ENCODE peak calls at places on chromosomes 7 and 10, in four cellular contexts. K, L, G and R are unnamed samples.

GRCh38 chr10:49164587-49165188 is 23.5 kb downstream of the TMEM273 start:
- DNase-seq in K (peak), L (peak), G (no peak), R (peak)

GRCh38 chr7:23093111-23093510 is 12.5 kb upstream of the KLHL7 start:
- DNase-seq in K (peak), L (no peak), G (no peak), R (no peak)

GRCh38 chr7:7909376-7909775 is 59.2 kb upstream of the GLCCI1 start:
- DNase-seq in K (peak), L (no peak), G (no peak), R (peak)

GRCh38 chr7:2522780-2523433 is 3.3 kb downstream of the LFNG start:
- DNase-seq in K (no peak), L (no peak), G (no peak), R (no peak)

GRCh38 chr10:94456942-94457341 is 54.6 kb downstream of the TBC1D12 start:
- DNase-seq in K (no peak), L (no peak), G (no peak), R (no peak)

GRCh38 chr7:137771679-137772078 is 75.1 kb downstream of the DGKI start:
- DNase-seq in K (peak), L (no peak), G (no peak), R (no peak)

GRCh38 chr10:84344560-84344959 is 16.2 kb downstream of the CCSER2 start:
- DNase-seq in K (no peak), L (no peak), G (no peak), R (no peak)

GRCh38 chr10:36185096-36185495 is 543.0 kb upstream of the FZD8 start:
- DNase-seq in K (no peak), L (no peak), G (no peak), R (no peak)

GRCh38 chr10:70458329-70459060 is 17.0 kb upstream of the NODAL start:
- DNase-seq in K (peak), L (peak), G (no peak), R (peak)

GRCh38 chr10:91931526-91932190 is 8.1 kb downstream of the BTAF1 start:
- DNase-seq in K (peak), L (no peak), G (no peak), R (no peak)

GRCh38 chr10:89086801-89087513 is 96.4 kb downstream of the FAS start:
- DNase-seq in K (peak), L (peak), G (no peak), R (no peak)

GRCh38 chr7:45024126-45024744 is 24.2 kb downstream of the CCM2 start:
- DNase-seq in K (no peak), L (no peak), G (no peak), R (no peak)

GRCh38 chr7:101549734-101550133 is 79.4 kb downstream of the MYL10 start:
- DNase-seq in K (no peak), L (no peak), G (no peak), R (no peak)

GRCh38 chr10:116104210-116104932 is 168.6 kb downstream of the GFRA1 start:
- DNase-seq in K (no peak), L (no peak), G (no peak), R (no peak)
- TF ChIP-seq FOS in K (no peak), L (no peak), G (no peak), R (no peak)

DNA sequence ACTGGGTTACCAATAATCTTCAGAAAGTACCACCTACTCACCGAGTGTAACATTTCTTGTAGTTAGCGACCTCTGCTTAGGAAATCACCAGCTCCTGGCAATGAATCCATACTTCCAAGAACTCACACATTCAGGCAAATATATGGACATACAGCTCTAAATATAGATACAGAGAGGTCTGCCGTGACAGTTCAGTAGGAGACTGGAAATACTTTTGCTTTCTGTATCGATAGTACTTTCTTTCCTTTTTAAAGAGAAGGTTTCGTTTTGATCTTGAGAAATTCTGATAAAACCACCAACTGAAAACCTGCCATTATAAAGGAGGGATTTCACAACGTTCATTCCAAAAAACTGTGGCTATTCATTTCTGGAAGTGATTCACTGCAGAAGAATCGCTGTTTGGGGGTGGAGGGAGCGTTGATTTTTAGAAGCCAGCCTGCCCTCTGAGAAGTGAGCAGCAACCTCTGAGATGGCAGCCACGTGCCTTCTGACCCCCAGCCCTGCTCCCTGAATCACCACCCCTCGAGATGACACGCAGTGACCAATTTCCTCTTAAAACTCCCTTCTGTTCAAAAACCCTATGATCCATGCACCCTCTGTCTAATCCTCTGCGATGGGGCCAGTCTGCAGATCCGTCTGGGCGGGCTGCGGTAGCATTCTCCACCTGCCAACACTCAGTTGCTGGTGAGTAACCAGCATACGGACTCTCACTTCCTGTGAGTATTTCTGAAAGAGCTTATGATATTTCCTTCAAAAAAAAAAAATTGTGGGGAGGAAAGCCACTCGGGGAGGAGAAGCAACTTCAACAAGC is 179.1 kb upstream of the KLF14 start:
- DNase-seq in K (peak), L (peak), G (peak), R (peak)
- TF ChIP-seq POLR2A in K (peak), L (peak), G (peak), R (peak)

GRCh38 chr7:157058701-157059100 is 48.2 kb upstream of the MNX1 start:
- DNase-seq in K (no peak), L (no peak), G (no peak), R (no peak)
- TF ChIP-seq FOS in K (no peak), L (no peak), G (no peak), R (no peak)

DNA sequence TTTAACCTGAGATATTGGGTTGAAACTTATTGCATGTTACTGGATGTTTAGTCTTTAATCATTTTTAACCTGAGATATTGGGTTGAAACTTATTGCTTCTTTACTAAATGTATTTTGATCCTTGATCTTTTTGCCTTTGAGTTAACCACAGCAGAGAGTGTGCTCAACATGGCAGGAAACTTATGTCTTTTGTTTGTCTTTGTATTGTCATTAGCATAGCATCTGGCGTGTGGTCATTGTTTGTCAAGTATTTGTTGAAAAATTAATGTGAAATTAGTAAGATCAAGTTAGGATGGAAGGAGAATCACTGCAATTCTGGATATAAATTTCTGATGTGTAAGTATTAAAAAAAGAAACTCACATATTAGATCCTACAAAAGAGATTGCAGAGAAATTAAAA is 8.2 kb downstream of the MRC1 start:
- DNase-seq in K (no peak), L (no peak), G (no peak), R (peak)
- TF ChIP-seq POLR2A in K (no peak), L (no peak), G (no peak), R (no peak)

DNA sequence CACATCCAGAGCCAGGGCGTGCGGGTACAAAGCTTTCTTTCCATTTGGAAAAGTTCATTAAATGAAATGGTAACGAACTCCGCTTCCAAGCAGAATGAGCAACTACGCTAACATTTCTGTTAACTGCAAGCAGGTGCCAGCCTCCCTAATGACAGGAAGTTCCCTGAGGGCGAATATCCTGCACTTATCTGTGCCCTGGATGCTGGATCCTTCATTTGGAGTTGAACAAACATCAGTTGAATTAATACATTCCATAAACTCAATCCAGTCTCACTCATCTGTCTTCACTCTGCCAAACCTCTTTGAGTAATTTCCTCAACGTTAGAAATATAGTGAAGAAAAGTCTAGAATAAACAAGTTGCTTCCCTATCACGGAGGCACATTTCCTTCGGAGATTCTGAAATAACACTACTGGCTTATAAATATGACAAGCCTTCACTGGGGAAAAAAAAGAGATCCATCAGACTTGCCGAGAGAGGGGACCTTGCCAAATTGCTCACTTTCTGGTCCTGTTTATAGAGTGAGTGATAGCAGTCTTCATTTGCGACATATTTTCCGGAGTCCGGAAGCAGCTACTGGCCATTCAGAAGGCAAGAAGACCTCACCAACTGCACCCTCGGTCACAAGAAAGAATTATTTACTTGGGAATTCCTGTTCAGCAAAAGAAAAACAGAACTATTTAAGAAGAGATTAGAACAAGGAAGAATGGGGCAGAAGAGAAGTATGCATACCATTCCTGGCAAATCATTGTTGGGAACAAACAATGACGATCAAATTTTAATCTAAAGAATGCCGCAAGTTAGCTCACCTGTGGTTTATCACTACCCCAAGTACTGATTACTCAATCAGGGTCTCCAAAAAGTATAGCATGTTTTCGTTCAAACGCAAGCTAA is 196.4 kb downstream of the FAM107B start:
- DNase-seq in K (peak), L (no peak), G (no peak), R (peak)
- TF ChIP-seq FOS in K (no peak), L (no peak), G (no peak), R (peak)

GRCh38 chr10:110919971-110920881 is 822 bp downstream of the SHOC2 start:
- DNase-seq in K (peak), L (peak), G (peak), R (peak)

GRCh38 chr10:110927461-110927860 is 8.1 kb downstream of the SHOC2 start:
- DNase-seq in K (no peak), L (no peak), G (no peak), R (no peak)

GRCh38 chr10:110918633-110919348 is at the start of gene BBIP1:
- DNase-seq in K (peak), L (no peak), G (peak), R (peak)

GRCh38 chr10:110919349-110919931 is at the start of gene SHOC2:
- DNase-seq in K (no peak), L (peak), G (no peak), R (no peak)

GRCh38 chr10:110923856-110924493 is 4.6 kb downstream of the SHOC2 start:
- DNase-seq in K (no peak), L (no peak), G (no peak), R (no peak)
- TF ChIP-seq POLR2A in K (no peak), L (no peak), G (no peak), R (no peak)

GRCh38 chr7:1357601-1358271 is 101.5 kb downstream of the MICALL2 start:
- DNase-seq in K (no peak), L (no peak), G (no peak), R (no peak)
- TF ChIP-seq FOS in K (no peak), L (no peak), G (no peak), R (no peak)

GRCh38 chr7:128855559-128855958 is 7.1 kb upstream of the ATP6V1F start:
- DNase-seq in K (no peak), L (no peak), G (no peak), R (no peak)

GRCh38 chr7:128849804-128850490 is 12.7 kb upstream of the ATP6V1F start:
- DNase-seq in K (no peak), L (no peak), G (no peak), R (no peak)

GRCh38 chr7:128854396-128854795 is 8.3 kb upstream of the ATP6V1F start:
- DNase-seq in K (no peak), L (no peak), G (no peak), R (no peak)

GRCh38 chr7:128853691-128854298 is 8.9 kb upstream of the ATP6V1F start:
- DNase-seq in K (no peak), L (no peak), G (no peak), R (no peak)

GRCh38 chr7:128852537-128853254 is 10.0 kb upstream of the ATP6V1F start:
- DNase-seq in K (no peak), L (no peak), G (no peak), R (no peak)
- TF ChIP-seq POLR2A in K (no peak), L (no peak), G (no peak), R (no peak)

DNA sequence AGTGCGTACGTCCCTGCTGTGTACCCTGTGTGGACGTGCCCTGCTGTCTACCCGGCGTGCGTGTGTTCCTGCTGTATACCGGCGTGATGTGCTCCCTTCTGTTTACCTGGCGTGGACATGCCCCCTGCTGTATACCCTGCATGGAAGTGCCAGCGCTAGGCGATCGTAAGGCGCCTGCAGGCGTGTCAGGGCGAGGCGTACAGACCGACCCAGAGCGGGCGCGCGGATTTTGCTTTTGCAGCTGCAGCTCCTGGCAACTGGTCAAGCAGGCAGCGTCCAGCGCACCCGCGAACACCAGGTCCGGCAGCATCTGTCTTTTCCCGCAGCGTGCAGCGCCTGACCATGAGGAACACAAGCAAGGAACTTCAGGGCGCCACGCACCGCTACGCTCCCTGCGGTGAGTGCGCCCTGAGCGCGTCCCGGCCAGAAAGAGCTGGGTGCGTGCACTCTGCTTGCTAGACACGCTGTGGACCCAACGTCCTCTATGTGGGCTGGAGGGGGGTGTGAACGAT is 680 bp downstream of the C7orf57 start:
- DNase-seq in K (peak), L (no peak), G (no peak), R (peak)
- TF ChIP-seq FOS in K (no peak), L (no peak), G (no peak), R (no peak)

GRCh38 chr7:28573059-28573553 is 160.8 kb downstream of the CREB5 start:
- DNase-seq in K (peak), L (no peak), G (no peak), R (peak)

GRCh38 chr7:28571405-28571804 is 159.1 kb downstream of the CREB5 start:
- DNase-seq in K (no peak), L (no peak), G (no peak), R (no peak)

GRCh38 chr7:28570970-28571288 is 158.6 kb downstream of the CREB5 start:
- DNase-seq in K (peak), L (no peak), G (no peak), R (no peak)

GRCh38 chr7:28572321-28573058 is 160.2 kb downstream of the CREB5 start:
- DNase-seq in K (no peak), L (no peak), G (no peak), R (no peak)

DNA sequence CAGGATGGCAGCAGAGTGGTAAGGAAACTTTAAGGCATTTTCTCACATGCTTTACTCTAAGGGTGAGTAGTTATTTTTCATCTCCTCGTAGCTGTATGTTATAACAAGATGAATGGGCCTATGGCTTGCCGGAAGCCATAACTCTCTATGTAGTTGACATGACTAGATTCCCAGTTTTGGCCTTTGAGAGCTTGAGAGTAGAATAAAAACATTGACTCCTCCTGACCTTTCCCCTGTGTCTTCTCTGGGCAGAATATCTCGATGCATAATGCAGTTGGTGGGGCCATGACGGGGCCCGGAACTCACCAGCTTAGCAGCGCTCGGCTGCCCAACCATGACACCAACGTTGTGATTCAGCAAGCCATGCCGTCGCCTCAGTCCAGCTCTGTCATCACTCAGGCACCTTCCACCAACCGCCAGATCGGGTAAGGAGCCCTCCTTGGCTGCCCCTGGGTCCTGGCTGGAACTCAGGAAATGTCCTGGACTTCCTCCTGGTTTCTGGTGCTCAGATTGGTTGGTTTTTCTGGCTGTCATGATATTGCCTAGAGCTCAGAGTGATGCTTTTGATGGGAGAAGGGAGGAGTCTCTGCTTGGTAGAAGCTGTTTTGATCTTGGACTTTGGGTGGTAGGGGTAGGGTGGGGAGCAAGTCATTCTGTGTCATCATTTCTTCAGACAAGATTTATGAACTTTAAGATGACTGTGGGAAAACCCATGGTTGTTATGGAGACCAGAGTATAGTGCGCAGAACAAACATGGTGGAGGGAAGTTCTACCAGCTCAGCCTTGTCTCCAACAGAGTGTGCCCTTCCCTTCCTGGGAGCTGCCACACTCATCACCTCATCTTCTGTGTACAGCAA is 158.0 kb downstream of the CREB5 start:
- DNase-seq in K (no peak), L (no peak), G (no peak), R (no peak)
- TF ChIP-seq POLR2A in K (no peak), L (no peak), G (peak), R (no peak)